ENCODE peak calls at places on chromosomes 11 and 22, in five cellular contexts. L, C, J, T and V are unnamed samples.

GRCh38 chr11:77590194-77590591 is 440 bp downstream of the AQP11 start:
- DNase-seq in T (peak; percentile 19), C (no peak), L (peak; percentile 45), J (peak; percentile 44), V (no peak)

GRCh38 chr11:63951779-63952536 is 13.2 kb downstream of the NAA40 start:
- DNase-seq in L (no peak), C (no peak), J (no peak), T (no peak), V (no peak)

GRCh38 chr11:105392546-105392945 is 217.3 kb upstream of the GRIA4 start:
- DNase-seq in L (no peak), T (no peak), C (no peak), J (no peak), V (no peak)

GRCh38 chr11:36048496-36049247 is 104.8 kb downstream of the LDLRAD3 start:
- DNase-seq in T (no peak), L (no peak), C (no peak), J (no peak), V (no peak)

GRCh38 chr11:80860632-80861031 is 1419.8 kb upstream of the TENM4 start:
- DNase-seq in C (no peak), L (no peak), J (no peak), T (no peak), V (no peak)

GRCh38 chr11:17978553-17979287 is 34.1 kb downstream of the SERGEF start:
- DNase-seq in C (no peak), T (peak; percentile 42), J (peak; percentile 19), L (peak; percentile 43), V (no peak)

GRCh38 chr11:14537134-14537599 is 17.0 kb upstream of the PSMA1 start:
- DNase-seq in J (no peak), L (no peak), C (no peak), T (no peak), V (peak; percentile 12)

GRCh38 chr11:112977620-112978212 is 16.5 kb downstream of the NCAM1 start:
- DNase-seq in J (peak; percentile 36), L (no peak), C (no peak), T (no peak), V (no peak)

GRCh38 chr22:47625531-47626427 is 863.3 kb downstream of the TBC1D22A start:
- DNase-seq in J (no peak), T (no peak), L (no peak), C (no peak), V (no peak)

GRCh38 chr22:47623740-47624103 is 861.3 kb downstream of the TBC1D22A start:
- DNase-seq in L (peak; percentile 23), C (no peak), J (no peak), T (no peak), V (no peak)

GRCh38 chr22:47626428-47627390 is 864.3 kb downstream of the TBC1D22A start:
- DNase-seq in C (no peak), J (no peak), L (no peak), T (no peak), V (no peak)

GRCh38 chr22:47624277-47625012 is 862.0 kb downstream of the TBC1D22A start:
- DNase-seq in L (no peak), T (no peak), C (no peak), J (no peak), V (no peak)

DNA sequence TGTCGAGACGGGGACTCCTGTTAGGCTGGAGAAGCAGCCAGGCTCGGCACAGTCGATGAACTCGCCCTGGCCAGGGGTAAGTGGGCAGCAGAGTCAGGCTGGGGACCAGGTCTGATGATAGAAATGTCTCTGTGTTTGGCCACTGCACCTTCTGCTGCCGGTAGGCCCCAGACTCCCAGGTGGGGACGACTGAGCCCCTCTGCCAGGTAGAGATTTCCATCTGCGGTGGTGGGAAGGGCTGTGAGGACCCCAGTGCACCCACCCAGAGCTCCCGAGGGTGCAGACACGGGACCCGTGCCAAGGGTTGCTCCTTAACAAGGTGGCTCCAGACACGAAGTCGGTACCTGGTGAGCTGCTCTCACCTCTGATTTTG is 862.5 kb downstream of the TBC1D22A start:
- DNase-seq in C (no peak), J (no peak), T (no peak), L (no peak), V (no peak)
- H3K9me3 ChIP-seq in C (peaks cover 91% of the 10 kb centered on the region), J (no peaks in the 10 kb centered on the region), T (no peaks in the 10 kb centered on the region), L (no peaks in the 10 kb centered on the region), V (no peaks in the 10 kb centered on the region)

GRCh38 chr22:48651981-48652538 is 1175.6 kb downstream of the BRD1 start:
- DNase-seq in T (no peak), J (no peak), L (no peak), C (no peak), V (no peak)

GRCh38 chr22:48651036-48651890 is 1176.4 kb downstream of the BRD1 start:
- DNase-seq in T (no peak), C (no peak), L (no peak), J (no peak), V (no peak)

GRCh38 chr22:48649031-48649430 is 1178.6 kb downstream of the BRD1 start:
- DNase-seq in C (no peak), J (no peak), T (no peak), L (no peak), V (no peak)

GRCh38 chr22:48649466-48649865 is 1178.2 kb downstream of the BRD1 start:
- DNase-seq in C (no peak), T (no peak), L (no peak), J (no peak), V (no peak)

GRCh38 chr22:48650323-48651035 is 1177.2 kb downstream of the BRD1 start:
- DNase-seq in L (no peak), C (no peak), J (no peak), T (no peak), V (no peak)
- H3K9me3 ChIP-seq in L (peaks cover 8% of the 10 kb centered on the region), C (peaks cover 99% of the 10 kb centered on the region), J (no peaks in the 10 kb centered on the region), T (peaks cover 7% of the 10 kb centered on the region), V (no peaks in the 10 kb centered on the region)

GRCh38 chr22:48752451-48753380 is 1075.0 kb downstream of the BRD1 start:
- DNase-seq in T (no peak), C (no peak), L (peak; percentile 20), J (no peak), V (no peak)
- H3K9me3 ChIP-seq in T (no peaks in the 10 kb centered on the region), C (peaks cover 97% of the 10 kb centered on the region), L (no peaks in the 10 kb centered on the region), J (no peaks in the 10 kb centered on the region), V (no peaks in the 10 kb centered on the region)

GRCh38 chr22:22897036-22897435 is 9.4 kb downstream of the IGLL5 start:
- DNase-seq in C (no peak), J (no peak), L (no peak), T (no peak), V (no peak)
- H3K9me3 ChIP-seq in C (no peaks in the 10 kb centered on the region), J (no peaks in the 10 kb centered on the region), L (no peaks in the 10 kb centered on the region), T (no peaks in the 10 kb centered on the region), V (no peaks in the 10 kb centered on the region)